ENCODE peak calls at places on chromosome 17, in five cellular contexts. A, S, B, D and P are unnamed samples.

GRCh38 chr17:56681561-56682266 is 88.2 kb downstream of the NOG start:
- DNase-seq in A (peak; percentile 53), S (no peak), B (no peak), D (no peak), P (no peak)

GRCh38 chr17:80101160-80101945 is at the start of gene GAA:
- DNase-seq in A (peak; percentile 68), D (peak; percentile 99), S (peak; percentile 62), B (peak; percentile 100), P (peak; percentile 22)

GRCh38 chr17:16406742-16407674 is 8.4 kb upstream of the TRPV2 start:
- DNase-seq in S (no peak), D (peak; percentile 26), B (peak; percentile 88), A (no peak), P (no peak)

GRCh38 chr17:36892112-36892838 is 45.0 kb upstream of the LHX1 start:
- DNase-seq in S (peak; percentile 57), B (no peak), A (peak; percentile 15), D (no peak), P (no peak)

GRCh38 chr17:7396147-7396546 is 1.8 kb upstream of the PLSCR3 start:
- DNase-seq in D (no peak), A (no peak), B (no peak), S (no peak), P (no peak)

GRCh38 chr17:16447676-16448075 is 32.3 kb downstream of the TRPV2 start:
- DNase-seq in B (no peak), A (no peak), D (no peak), S (no peak), P (no peak)

GRCh38 chr17:29929006-29929543 is 953 bp downstream of the SSH2 start:
- DNase-seq in S (peak; percentile 21), D (peak; percentile 22), B (peak; percentile 38), A (no peak), P (no peak)

GRCh38 chr17:81419333-81419885 is 24.2 kb downstream of the BAHCC1 start:
- DNase-seq in S (no peak), D (peak; percentile 83), B (peak; percentile 95), A (peak; percentile 71), P (peak; percentile 87)

GRCh38 chr17:65455972-65456343 is 105.5 kb downstream of the AXIN2 start:
- DNase-seq in D (no peak), S (peak; percentile 45), B (peak; percentile 58), A (no peak), P (no peak)

GRCh38 chr17:19979917-19980770 is 2.5 kb upstream of the AKAP10 start:
- DNase-seq in B (no peak), D (no peak), A (no peak), S (no peak), P (no peak)

GRCh38 chr17:57207396-57207795 is 48.9 kb upstream of the MSI2 start:
- DNase-seq in B (no peak), D (no peak), S (no peak), A (no peak), P (no peak)

GRCh38 chr17:7881655-7882054 is 6.9 kb upstream of the CHD3 start:
- DNase-seq in D (no peak), A (no peak), B (peak; percentile 65), S (no peak), P (no peak)

GRCh38 chr17:4833941-4834501 is 881 bp downstream of the MINK1 start:
- DNase-seq in A (no peak), D (no peak), S (peak; percentile 68), B (peak; percentile 44), P (no peak)

GRCh38 chr17:66506641-66507040 is 204.2 kb downstream of the PRKCA start:
- DNase-seq in S (no peak), B (no peak), A (no peak), D (no peak), P (no peak)

GRCh38 chr17:48505788-48506187 is 25.0 kb downstream of the HOXB1 start:
- DNase-seq in D (peak; percentile 64), B (no peak), A (peak; percentile 61), S (peak; percentile 33), P (no peak)

GRCh38 chr17:79053251-79053925 is 21.2 kb upstream of the ENGASE start:
- DNase-seq in S (no peak), D (no peak), A (no peak), B (no peak), P (no peak)

GRCh38 chr17:2435181-2435741 is 34.4 kb upstream of the MNT start:
- DNase-seq in A (no peak), D (no peak), S (no peak), B (peak; percentile 46), P (no peak)

GRCh38 chr17:81524865-81525159 is 3.4 kb upstream of the FSCN2 start:
- DNase-seq in B (no peak), A (no peak), D (no peak), S (no peak), P (no peak)

GRCh38 chr17:62614142-62614541 is 13.3 kb upstream of the MRC2 start:
- DNase-seq in S (no peak), B (no peak), A (no peak), D (no peak), P (no peak)

GRCh38 chr17:497587-498034 is 145.0 kb upstream of the RPH3AL start:
- DNase-seq in S (no peak), B (no peak), A (no peak), D (no peak), P (no peak)

GRCh38 chr17:61568219-61569072 is 22.6 kb downstream of the NACA2 start:
- DNase-seq in D (no peak), S (peak; percentile 94), A (peak; percentile 95), B (no peak), P (no peak)

DNA sequence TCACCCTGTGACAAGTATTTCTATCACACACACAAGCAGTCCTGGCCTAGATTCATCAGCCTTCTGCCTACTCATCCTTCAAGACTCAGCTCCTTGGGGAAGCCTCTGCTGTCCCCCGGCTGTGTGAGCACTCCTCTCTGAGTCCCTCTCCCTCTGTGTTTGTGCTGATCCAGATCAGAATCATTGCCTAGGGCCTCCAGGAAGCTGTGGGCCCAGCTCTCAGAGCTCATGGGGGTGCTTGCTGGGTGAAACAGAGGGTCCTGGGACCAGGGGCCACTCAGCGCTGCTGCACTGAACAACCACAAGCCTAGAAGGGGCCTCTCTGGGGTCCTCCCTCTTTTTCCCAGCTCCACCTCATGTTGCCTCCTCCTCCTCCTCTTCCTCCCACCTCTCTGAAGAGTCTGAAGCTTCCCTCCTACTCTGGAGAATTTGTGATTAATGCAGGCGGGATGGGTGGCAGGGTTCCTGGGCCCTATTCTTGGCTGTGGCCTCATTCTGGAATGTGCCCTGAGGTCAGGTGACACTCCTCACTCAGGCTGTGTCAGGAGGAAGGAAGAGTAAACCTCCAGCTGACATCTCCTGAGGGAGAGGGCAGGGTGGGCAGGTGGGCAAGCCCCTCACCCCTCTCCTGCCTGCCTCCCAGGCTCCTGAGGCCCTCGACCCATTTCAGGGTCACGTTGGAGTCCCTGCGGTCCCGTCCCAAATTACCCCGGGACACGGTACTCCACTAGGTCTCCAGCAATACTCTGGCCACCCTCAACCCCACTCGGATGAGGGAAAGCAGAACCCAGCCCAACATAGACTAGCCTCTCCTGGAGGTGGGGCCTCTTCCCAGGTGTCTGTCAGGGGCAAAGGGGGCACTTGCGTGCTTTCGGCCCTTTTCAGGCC is 10.1 kb downstream of the WFIKKN2 start:
- DNase-seq in B (no peak), A (no peak), S (no peak), D (no peak), P (no peak)
- H3K9ac ChIP-seq in B (no peak overlapping the region), A (no peak overlapping the region), S (peak overlapping the region; percentile 36), D (no peak overlapping the region), P (no peak overlapping the region)

DNA sequence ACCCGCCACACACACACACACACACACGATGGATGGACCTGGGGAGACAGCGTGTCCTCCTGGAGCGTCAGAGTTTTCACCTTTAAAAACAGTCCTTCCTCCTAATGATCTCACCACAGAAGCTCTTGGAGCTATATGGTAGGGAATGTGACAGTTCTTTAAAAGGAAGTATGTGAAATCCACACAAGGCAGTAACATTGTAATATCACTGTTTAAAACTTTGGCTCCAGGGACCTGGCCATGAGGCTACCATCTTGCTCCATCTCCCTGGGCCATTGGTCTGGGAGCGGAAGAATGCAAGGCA is 302.4 kb downstream of the SOX9 start:
- DNase-seq in S (no peak), B (no peak), A (no peak), D (no peak), P (no peak)
- TF ChIP-seq POLR2AphosphoS5 in S (no peak), B (no peak), A (no peak), D (no peak), P (no peak)

GRCh38 chr17:72380120-72380519 is 259.3 kb downstream of the SOX9 start:
- DNase-seq in B (peak; percentile 77), D (no peak), S (no peak), A (no peak), P (no peak)

GRCh38 chr17:72380737-72381136 is 259.9 kb downstream of the SOX9 start:
- DNase-seq in B (peak; percentile 56), D (no peak), A (no peak), S (no peak), P (no peak)

GRCh38 chr17:72373910-72374741 is 253.3 kb downstream of the SOX9 start:
- DNase-seq in S (no peak), A (no peak), B (peak; percentile 65), D (no peak), P (no peak)

GRCh38 chr17:72378414-72379395 is 257.9 kb downstream of the SOX9 start:
- DNase-seq in B (peak; percentile 56), S (no peak), A (no peak), D (no peak), P (no peak)

GRCh38 chr17:72376486-72377345 is 255.9 kb downstream of the SOX9 start:
- DNase-seq in D (no peak), S (no peak), A (no peak), B (peak; percentile 86), P (no peak)
- H3K9ac ChIP-seq in D (no peak overlapping the region), S (no peak overlapping the region), A (no peak overlapping the region), B (no peak overlapping the region), P (no peak overlapping the region)

GRCh38 chr17:77485089-77485833 is 344.5 kb downstream of the SEC14L1 start:
- DNase-seq in B (no peak), S (no peak), D (no peak), A (no peak), P (no peak)
- TF ChIP-seq POLR2AphosphoS5 in B (no peak), S (peak; percentile 7), D (no peak), A (no peak), P (no peak)

GRCh38 chr17:3529817-3530741 is 27.5 kb downstream of the TRPV3 start:
- DNase-seq in B (no peak), D (no peak), S (peak; percentile 87), A (no peak), P (no peak)

GRCh38 chr17:3533752-3534151 is 23.9 kb downstream of the TRPV3 start:
- DNase-seq in D (no peak), A (no peak), B (no peak), S (no peak), P (no peak)

GRCh38 chr17:3532859-3533142 is 24.8 kb downstream of the TRPV3 start:
- DNase-seq in S (no peak), D (no peak), B (no peak), A (no peak), P (no peak)

GRCh38 chr17:3531266-3532101 is 26.1 kb downstream of the TRPV3 start:
- DNase-seq in B (no peak), S (no peak), D (no peak), A (no peak), P (no peak)

GRCh38 chr17:3532106-3532858 is 25.3 kb downstream of the TRPV3 start:
- DNase-seq in A (no peak), D (no peak), B (no peak), S (no peak), P (no peak)
- H3K9ac ChIP-seq in A (no peak overlapping the region), D (no peak overlapping the region), B (no peak overlapping the region), S (no peak overlapping the region), P (no peak overlapping the region)

GRCh38 chr17:12866244-12866643 is 76.9 kb downstream of the ARHGAP44 start:
- DNase-seq in A (no peak), B (no peak), S (no peak), D (no peak), P (no peak)
- TF ChIP-seq POLR2AphosphoS5 in A (no peak), B (no peak), S (no peak), D (no peak), P (no peak)